ENCODE peak calls at places on chromosomes 6 and 20, in five cellular contexts. G is DND-41, K is hepatocyte, Z is HepG2, I is H9. E is an unnamed sample.

GRCh38 chr20:60658661-60659060 is 593.4 kb upstream of the CDH4 start:
- DNase-seq in I (no peak), K (no peak), Z (no peak), G (no peak), E (no peak)

GRCh38 chr6:127761084-127761483 is 139.8 kb downstream of the THEMIS start:
- DNase-seq in Z (no peak), I (no peak), G (peak), K (no peak), E (no peak)

GRCh38 chr6:108117427-108118358 is 43.2 kb upstream of the OSTM1 start:
- DNase-seq in I (peak), Z (no peak), G (peak), K (peak), E (peak)

GRCh38 chr6:46917002-46917401 is 4.7 kb downstream of the ADGRF5 start:
- DNase-seq in Z (no peak), K (no peak), G (no peak), I (no peak), E (no peak)

GRCh38 chr6:139698526-139699182 is 324.2 kb upstream of the CITED2 start:
- DNase-seq in Z (no peak), G (no peak), I (no peak), K (peak), E (no peak)

GRCh38 chr6:43268782-43269272 is 25.5 kb downstream of the TTBK1 start:
- DNase-seq in K (no peak), Z (no peak), G (no peak), I (no peak), E (no peak)

GRCh38 chr6:143804835-143805239 is 38.3 kb upstream of the LTV1 start:
- DNase-seq in I (no peak), Z (no peak), K (no peak), G (no peak), E (no peak)

GRCh38 chr6:106692823-106693216 is 63.4 kb downstream of the QRSL1 start:
- DNase-seq in I (no peak), G (no peak), Z (no peak), K (no peak), E (no peak)

GRCh38 chr6:158629376-158630221 is 14.9 kb downstream of the DYNLT1 start:
- DNase-seq in K (no peak), G (no peak), Z (peak), I (peak), E (peak)

GRCh38 chr6:37038297-37039198 is 33.1 kb downstream of the FGD2 start:
- DNase-seq in K (peak), G (no peak), I (no peak), Z (no peak), E (no peak)

GRCh38 chr6:129691043-129691640 is 18.8 kb downstream of the ARHGAP18 start:
- DNase-seq in G (no peak), K (no peak), Z (no peak), I (no peak), E (no peak)

GRCh38 chr20:25239387-25240370 is 8.2 kb upstream of the PYGB start:
- DNase-seq in Z (no peak), K (no peak), I (no peak), G (no peak), E (peak)

GRCh38 chr20:17849901-17850673 is 118.5 kb downstream of the SNX5 start:
- DNase-seq in G (no peak), Z (peak), I (no peak), K (peak), E (no peak)

GRCh38 chr20:38193586-38194105 is 28.6 kb upstream of the TGM2 start:
- DNase-seq in G (no peak), K (no peak), Z (no peak), I (no peak), E (no peak)

GRCh38 chr6:42047790-42048405 is 2.4 kb upstream of the TAF8 start:
- DNase-seq in Z (no peak), K (no peak), G (no peak), I (no peak), E (peak)
- H2AFZ ChIP-seq in Z (peak), K (peak), G (peak), I (no peak), E (peak)

DNA sequence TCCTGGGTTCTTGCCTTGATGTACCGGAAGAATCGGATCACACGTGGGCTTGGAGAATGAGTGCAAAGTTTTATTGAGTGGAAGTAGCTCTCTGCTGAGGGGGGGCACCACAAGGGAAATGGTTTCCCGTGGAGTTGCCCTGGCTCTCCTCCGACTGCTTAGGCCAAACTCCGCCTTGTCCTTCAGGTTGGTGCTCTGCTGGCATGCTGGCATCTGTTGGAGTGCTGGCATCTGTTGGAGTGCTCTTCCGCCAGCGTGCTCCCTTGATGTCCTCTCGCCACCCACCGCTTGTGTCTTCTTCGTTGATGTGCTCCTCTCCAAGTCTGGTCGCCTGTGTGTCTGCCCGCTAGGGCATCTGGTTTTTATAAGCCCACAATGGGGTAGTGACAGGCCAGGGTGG is 317.1 kb upstream of the HSF2 start:
- DNase-seq in I (no peak), Z (no peak), G (no peak), K (no peak), E (no peak)
- H3K4me2 ChIP-seq in I (no peak), Z (peak), G (no peak), K (no peak), E (no peak)

GRCh38 chr6:39035689-39036088 is 12.9 kb upstream of the GLP1R start:
- DNase-seq in Z (no peak), I (no peak), K (no peak), G (no peak), E (no peak)
- H2AFZ ChIP-seq in Z (no peak), I (no peak), K (no peak), G (no peak), E (no peak)

GRCh38 chr20:53586640-53587039 is 7.0 kb downstream of the ZNF217 start:
- DNase-seq in G (no peak), Z (no peak), I (no peak), K (no peak), E (no peak)
- H3K4me2 ChIP-seq in G (peak), Z (peak), I (no peak), K (peak), E (no peak)

GRCh38 chr20:19212524-19213502 is at the start of gene SLC24A3:
- DNase-seq in Z (peak), K (peak), G (no peak), I (peak), E (peak)

GRCh38 chr20:19211252-19211651 is 1.2 kb upstream of the SLC24A3 start:
- DNase-seq in G (no peak), K (no peak), I (no peak), Z (no peak), E (no peak)

GRCh38 chr20:19210426-19211155 is 1.9 kb upstream of the SLC24A3 start:
- DNase-seq in G (no peak), I (no peak), Z (no peak), K (no peak), E (no peak)

GRCh38 chr20:19213946-19214490 is 1.6 kb downstream of the SLC24A3 start:
- DNase-seq in K (no peak), Z (no peak), I (no peak), G (no peak), E (peak)

GRCh38 chr20:19211661-19212523 is 550 bp upstream of the SLC24A3 start:
- DNase-seq in G (no peak), I (peak), Z (no peak), K (peak), E (no peak)
- H2AFZ ChIP-seq in G (no peak), I (no peak), Z (no peak), K (peak), E (no peak)